ENCODE peak calls at places on chromosomes 3 and 15, in nine cellular contexts. R is IMR-90, P is AG10803, Q is tibial nerve, F is right lobe of liver, M is A549, W is BJ, K is thoracic aorta, A is left ventricle myocardium inferior. C is an unnamed sample.

GRCh38 chr15:73921257-73921890 is 4.9 kb upstream of the LOXL1 start:
- DNase-seq in M (no peak), W (no peak), F (no peak), A (peak; percentile 81), Q (no peak), K (no peak), R (no peak), P (no peak), C (no peak)

GRCh38 chr3:114154321-114154821 is 24.5 kb downstream of the DRD3 start:
- DNase-seq in K (no peak), A (no peak), P (no peak), F (no peak), R (no peak), Q (no peak), M (no peak), W (no peak), C (no peak)

GRCh38 chr3:27317096-27317495 is 52.1 kb downstream of the NEK10 start:
- DNase-seq in K (no peak), F (no peak), M (no peak), P (no peak), Q (no peak), R (no peak), A (no peak), W (no peak), C (no peak)

GRCh38 chr15:68807249-68807648 is 13.4 kb downstream of the ANP32A start:
- DNase-seq in A (no peak), F (no peak), R (no peak), K (no peak), Q (no peak), M (no peak), W (no peak), P (no peak), C (no peak)

GRCh38 chr15:39216816-39217215 is 364.1 kb upstream of the THBS1 start:
- DNase-seq in R (no peak), W (no peak), F (no peak), M (no peak), K (no peak), Q (no peak), A (no peak), P (no peak), C (no peak)

GRCh38 chr3:120196333-120196732 is 88.7 kb downstream of the GPR156 start:
- DNase-seq in A (no peak), R (no peak), P (no peak), W (no peak), M (no peak), Q (no peak), K (no peak), F (no peak), C (no peak)

GRCh38 chr15:90087454-90088154 is 14.7 kb downstream of the IDH2 start:
- DNase-seq in M (peak; percentile 82), R (peak; percentile 36), Q (no peak), F (peak; percentile 61), K (no peak), P (peak; percentile 24), W (no peak), A (no peak), C (no peak)

GRCh38 chr15:65060641-65061397 is 7.0 kb downstream of the RASL12 start:
- DNase-seq in R (no peak), Q (no peak), W (no peak), F (no peak), A (peak; percentile 56), K (no peak), M (no peak), P (no peak), C (no peak)

GRCh38 chr15:65085990-65086679 is 9.6 kb downstream of the KBTBD13 start:
- DNase-seq in P (no peak), R (peak; percentile 16), M (peak; percentile 71), Q (no peak), K (no peak), F (no peak), W (no peak), A (no peak), C (no peak)

GRCh38 chr3:71195492-71195891 is 388.0 kb downstream of the FOXP1 start:
- DNase-seq in F (no peak), M (no peak), P (peak; percentile 38), K (no peak), W (peak; percentile 31), Q (no peak), A (no peak), R (peak; percentile 86), C (peak; percentile 86)
- TF ChIP-seq CTCF in F (no peak), M (no peak), P (no peak), K (no peak), W (no peak), Q (no peak), A (no peak), R (no peak), C (no peak)

GRCh38 chr3:128075516-128076464 is 23.6 kb downstream of the SEC61A1 start:
- DNase-seq in P (peak; percentile 81), R (peak; percentile 79), K (no peak), A (peak; percentile 88), W (no peak), F (peak; percentile 91), M (peak; percentile 40), Q (peak; percentile 82), C (peak; percentile 86)

GRCh38 chr3:128073807-128074206 is 21.6 kb downstream of the SEC61A1 start:
- DNase-seq in W (no peak), P (no peak), F (no peak), R (no peak), M (no peak), K (no peak), A (no peak), Q (no peak), C (no peak)

GRCh38 chr3:128073185-128073725 is 21.0 kb downstream of the SEC61A1 start:
- DNase-seq in Q (no peak), R (no peak), P (no peak), K (no peak), M (no peak), A (no peak), W (no peak), F (no peak), C (no peak)

GRCh38 chr3:128076465-128076782 is 24.2 kb downstream of the SEC61A1 start:
- DNase-seq in K (no peak), R (no peak), P (no peak), W (no peak), F (no peak), M (no peak), Q (no peak), A (no peak), C (no peak)

DNA sequence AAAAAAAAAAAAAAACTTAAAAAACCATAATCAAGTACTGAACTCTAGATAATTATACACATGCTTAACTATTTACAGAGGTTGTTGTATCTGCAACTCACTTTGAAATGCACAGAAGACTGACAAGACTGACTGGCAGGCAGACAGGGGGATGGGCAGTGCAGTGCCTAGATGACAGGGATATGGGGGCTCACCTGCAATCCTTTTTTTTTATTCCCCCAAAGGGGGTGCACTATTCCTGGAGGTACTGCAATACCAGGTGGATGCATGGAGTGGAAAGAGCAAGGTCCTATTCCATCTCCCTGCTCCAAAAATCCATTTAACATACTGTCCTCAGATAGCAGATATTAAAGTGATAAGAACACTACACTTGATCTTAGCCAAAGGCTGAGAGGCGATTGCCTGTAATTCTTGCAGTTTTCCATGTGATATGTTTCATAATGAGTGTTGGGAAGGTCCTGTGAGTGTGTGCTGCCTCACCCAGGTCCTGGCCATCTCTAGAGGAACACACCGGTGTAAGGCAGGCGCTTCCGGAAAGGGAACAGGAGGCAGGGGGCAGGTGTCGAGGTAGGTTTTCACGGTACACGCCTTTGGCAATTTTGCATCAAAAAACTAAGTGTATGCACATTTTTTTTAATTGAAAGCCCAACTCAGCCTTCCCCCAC is 22.7 kb downstream of the SEC61A1 start:
- DNase-seq in Q (no peak), F (no peak), K (no peak), W (no peak), A (no peak), P (no peak), M (no peak), R (no peak), C (no peak)
- H3K4me3 ChIP-seq in Q (peak overlapping the region; percentile 47), F (peak overlapping the region; percentile 40), K (peak overlapping the region; percentile 86), W (no peak overlapping the region), A (peak overlapping the region; percentile 73), P (peak overlapping the region; percentile 31), M (peak overlapping the region; percentile 21), R (peak overlapping the region; percentile 17), C (no peak overlapping the region)

DNA sequence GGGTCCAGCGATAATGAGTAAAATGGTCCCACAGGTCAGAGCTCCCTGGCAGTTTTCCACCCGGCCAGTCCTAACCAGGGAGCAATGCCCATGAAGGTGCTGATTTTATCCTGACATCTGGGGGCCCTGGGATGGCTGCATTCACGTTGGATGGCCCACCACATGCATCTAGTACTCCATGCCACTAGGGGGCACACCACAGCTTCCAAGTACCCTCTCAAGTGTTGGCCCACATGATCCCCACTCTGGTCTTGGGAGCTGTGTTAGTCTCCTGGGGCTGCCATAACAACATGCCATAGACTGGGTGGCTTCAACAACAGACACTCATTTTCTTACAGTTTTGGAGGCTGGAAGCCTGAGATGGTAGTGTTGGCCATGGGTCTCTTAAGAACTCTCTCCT is 225.5 kb downstream of the SLCO3A1 start:
- DNase-seq in K (no peak), F (no peak), M (no peak), W (no peak), Q (no peak), A (no peak), R (no peak), P (no peak), C (no peak)
- TF ChIP-seq CTCF in K (no peak), F (no peak), M (peak; percentile 17), W (peak; percentile 38), Q (no peak), A (peak; percentile 34), R (peak; percentile 15), P (peak; percentile 30), C (peak; percentile 43)

DNA sequence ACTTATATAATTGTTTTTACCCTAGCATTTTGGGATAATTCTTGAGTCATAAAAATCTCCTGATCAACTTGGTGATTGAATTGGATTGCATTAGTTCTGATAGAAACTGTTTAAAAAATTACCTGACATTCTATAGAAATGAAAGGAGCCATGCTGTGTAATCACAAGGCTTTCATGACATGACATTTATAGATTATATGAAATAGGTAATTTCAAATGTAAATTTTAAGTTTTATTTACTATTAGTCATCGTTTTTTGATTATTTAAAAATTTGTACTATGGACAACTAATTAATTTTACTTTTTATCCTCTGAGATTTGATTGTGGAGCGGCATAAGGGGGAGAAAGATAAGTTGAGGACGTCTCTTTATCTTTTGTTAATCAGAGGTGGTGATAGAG is 12.3 kb upstream of the CHD2 start:
- DNase-seq in K (no peak), R (no peak), Q (no peak), W (no peak), M (no peak), F (no peak), P (no peak), A (no peak), C (no peak)
- H3K4me3 ChIP-seq in K (peak overlapping the region; percentile 96), R (no peak overlapping the region), Q (no peak overlapping the region), W (no peak overlapping the region), M (peak overlapping the region; percentile 85), F (no peak overlapping the region), P (no peak overlapping the region), A (peak overlapping the region; percentile 88), C (no peak overlapping the region)

GRCh38 chr15:88904257-88904807 is 8.8 kb downstream of the MFGE8 start:
- DNase-seq in M (no peak), Q (no peak), W (no peak), R (no peak), P (no peak), A (no peak), K (no peak), F (no peak), C (no peak)
- TF ChIP-seq CTCF in M (no peak), Q (no peak), W (no peak), R (no peak), P (no peak), A (no peak), K (no peak), F (no peak), C (no peak)

C was measured in astrocyte of the spinal cord.